ENCODE peak calls at places on chromosomes 11 and 22, in four cellular contexts. A is activated T-helper 1 cell treated with anti-CD3 and anti-CD28 coated beads, Interleukin-2, amount 50 U/mL, for 16 hours; P is GM13976; T is fibroblast of mammary gland. Q is an unnamed sample.

GRCh38 chr22:45007247-45007945 is 2.4 kb downstream of the PHF21B start:
- DNase-seq in P (peak), T (no peak), A (no peak), Q (no peak)

GRCh38 chr22:45469573-45470383 is 32.9 kb upstream of the FBLN1 start:
- DNase-seq in A (no peak), P (no peak), T (peak), Q (no peak)

GRCh38 chr11:69696749-69697488 is 6.9 kb downstream of the FGF19 start:
- DNase-seq in T (no peak), A (no peak), P (no peak), Q (peak)

GRCh38 chr11:67282155-67282875 is 6.8 kb upstream of the ANKRD13D start:
- DNase-seq in A (no peak), T (no peak), P (no peak), Q (no peak)

GRCh38 chr11:2553886-2554285 is 109.1 kb downstream of the KCNQ1 start:
- DNase-seq in T (no peak), A (no peak), P (no peak), Q (no peak)

GRCh38 chr11:31808721-31809542 is 2.2 kb downstream of the PAX6 start:
- DNase-seq in A (no peak), T (no peak), P (peak), Q (no peak)

GRCh38 chr22:37747090-37747714 is 50.4 kb downstream of the TRIOBP start:
- DNase-seq in T (peak), P (no peak), A (no peak), Q (no peak)

GRCh38 chr11:34840736-34841386 is 75.3 kb downstream of the APIP start:
- DNase-seq in P (peak), T (peak), A (no peak), Q (no peak)

GRCh38 chr22:19239464-19239863 is 52.1 kb downstream of the CLTCL1 start:
- DNase-seq in A (no peak), T (no peak), P (no peak), Q (no peak)

GRCh38 chr11:28981331-28981865 is 873.2 kb downstream of the METTL15 start:
- DNase-seq in A (no peak), P (no peak), T (no peak), Q (no peak)

GRCh38 chr11:71250512-71251158 is 1.7 kb downstream of the SHANK2 start:
- DNase-seq in T (no peak), A (no peak), P (no peak), Q (no peak)

GRCh38 chr22:28855355-28856094 is 27.8 kb upstream of the ZNRF3 start:
- DNase-seq in T (peak), P (peak), A (peak), Q (peak)

GRCh38 chr11:65078151-65078550 is 5.7 kb downstream of the CDCA5 start:
- DNase-seq in P (peak), A (peak), T (peak), Q (peak)

GRCh38 chr11:74678041-74678440 is 53.2 kb downstream of the CHRDL2 start:
- DNase-seq in P (no peak), A (no peak), T (no peak), Q (no peak)

GRCh38 chr11:12457030-12457600 is 79.7 kb downstream of the PARVA start:
- DNase-seq in T (peak), A (no peak), P (no peak), Q (no peak)

GRCh38 chr11:74739546-74740270 is 8.5 kb upstream of the CHRDL2 start:
- DNase-seq in P (peak), A (peak), T (peak), Q (no peak)

GRCh38 chr11:122979103-122979814 is 2.4 kb downstream of the BSX start:
- DNase-seq in A (no peak), P (peak), T (no peak), Q (no peak)

GRCh38 chr22:23790819-23791736 is 4.3 kb downstream of the SMARCB1 start:
- DNase-seq in T (peak), P (no peak), A (no peak), Q (no peak)

GRCh38 chr11:48170840-48171233 is 45.8 kb upstream of the OR4B1 start:
- DNase-seq in A (no peak), T (peak), P (no peak), Q (no peak)

GRCh38 chr11:104256525-104256924 is 92.6 kb upstream of the PDGFD start:
- DNase-seq in P (no peak), A (no peak), T (peak), Q (no peak)

GRCh38 chr11:76339217-76339616 is 41.7 kb downstream of the THAP12 start:
- DNase-seq in P (no peak), T (peak), A (no peak), Q (peak)

GRCh38 chr22:31350410-31350863 is 4.3 kb upstream of the PATZ1 start:
- DNase-seq in P (no peak), A (no peak), T (peak), Q (peak)

GRCh38 chr11:203945-204586 is 3.1 kb downstream of the BET1L start:
- DNase-seq in A (no peak), T (no peak), P (no peak), Q (no peak)

GRCh38 chr22:39094717-39095389 is 2.2 kb upstream of the APOBEC3H start:
- DNase-seq in A (no peak), T (no peak), P (peak), Q (no peak)

GRCh38 chr22:48563966-48564330 is 1263.7 kb downstream of the BRD1 start:
- DNase-seq in A (no peak), P (no peak), T (no peak), Q (no peak)